ENCODE peak calls at places on chromosome 12, in ten cellular contexts. C, B, M, D, I, P, W, O, J and F are unnamed samples.
A peak's percentile ranks its signal among the peaks of the same experiment; 100 is the strongest.

GRCh38 chr12:91565246-91565645 is 382.6 kb upstream of the DCN start:
- DNase-seq in C (peak; percentile 58), B (peak; percentile 46), M (no peak), D (no peak), I (peak; percentile 22), P (no peak), W (no peak), O (peak; percentile 25), J (peak; percentile 34), F (peak; percentile 61)

GRCh38 chr12:77299910-77300772 is 234.8 kb upstream of the E2F7 start:
- DNase-seq in C (peak; percentile 83), B (peak; percentile 67), M (no peak), D (no peak), I (peak; percentile 71), P (no peak), W (no peak), O (no peak), J (no peak), F (peak; percentile 88)

GRCh38 chr12:51269174-51270066 is 795 bp downstream of the SMAGP start:
- DNase-seq in C (peak; percentile 39), B (peak; percentile 39), M (peak; percentile 37), D (no peak), I (peak; percentile 23), P (peak; percentile 60), W (no peak), O (peak; percentile 28), J (peak; percentile 80), F (peak; percentile 36)

GRCh38 chr12:58416211-58416610 is 474.8 kb downstream of the ATP23 start:
- DNase-seq in C (peak; percentile 83), B (peak; percentile 89), M (no peak), D (peak; percentile 59), I (peak; percentile 91), P (no peak), W (no peak), O (peak; percentile 92), J (no peak), F (peak; percentile 91)

GRCh38 chr12:103848917-103849491 is 8.0 kb upstream of the NT5DC3 start:
- DNase-seq in C (peak; percentile 51), B (peak; percentile 58), M (no peak), D (no peak), I (no peak), P (no peak), W (no peak), O (peak; percentile 28), J (no peak), F (peak; percentile 16)

GRCh38 chr12:132631357-132632065 is 12.9 kb downstream of the P2RX2 start:
- DNase-seq in C (no peak), B (no peak), M (no peak), D (no peak), I (no peak), P (no peak), W (no peak), O (no peak), J (no peak), F (no peak)

GRCh38 chr12:9687228-9687627 is 17.7 kb downstream of the CLEC2D start:
- DNase-seq in C (peak; percentile 44), B (peak; percentile 67), M (no peak), D (no peak), I (peak; percentile 84), P (no peak), W (no peak), O (no peak), J (peak; percentile 75), F (peak; percentile 72)

GRCh38 chr12:43872396-43872795 is 36.5 kb downstream of the TMEM117 start:
- DNase-seq in C (no peak), B (no peak), M (no peak), D (no peak), I (no peak), P (no peak), W (no peak), O (no peak), J (no peak), F (no peak)

GRCh38 chr12:5043589-5044419 is at the start of gene KCNA5:
- DNase-seq in C (no peak), B (no peak), M (peak; percentile 31), D (no peak), I (no peak), P (no peak), W (no peak), O (no peak), J (no peak), F (no peak)

GRCh38 chr12:117124421-117125274 is 25.4 kb upstream of the TESC start:
- DNase-seq in C (no peak), B (no peak), M (no peak), D (no peak), I (no peak), P (no peak), W (no peak), O (peak; percentile 27), J (no peak), F (no peak)

GRCh38 chr12:106034316-106034715 is 104.4 kb downstream of the NUAK1 start:
- DNase-seq in C (no peak), B (no peak), M (no peak), D (no peak), I (no peak), P (no peak), W (no peak), O (no peak), J (no peak), F (no peak)

DNA sequence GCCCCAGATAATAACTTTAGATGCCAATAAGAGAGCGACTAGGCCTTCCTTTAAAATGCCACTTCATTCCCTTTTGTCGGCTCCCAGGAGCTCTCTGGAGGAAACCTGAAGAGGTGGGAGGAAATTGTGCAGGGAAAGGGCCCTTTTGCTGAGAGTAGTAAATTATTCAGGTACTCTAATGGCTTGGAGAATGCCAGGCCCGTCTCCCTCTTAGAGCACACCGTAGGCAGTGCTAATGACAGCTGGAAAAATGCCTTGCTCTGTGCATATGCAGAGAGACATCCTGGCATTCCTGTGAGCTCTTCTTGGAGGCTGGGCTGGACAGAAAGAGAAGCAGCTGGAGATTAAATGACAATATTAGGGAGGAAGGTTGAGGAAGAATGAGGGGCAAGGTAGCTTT is 115.0 kb upstream of the RPH3A start:
- DNase-seq in C (no peak), B (no peak), M (no peak), D (no peak), I (no peak), P (no peak), W (no peak), O (no peak), J (no peak), F (no peak)
- H3K4me3 ChIP-seq in C (no peak overlapping the region), B (no peak overlapping the region), M (no peak overlapping the region), D (no peak overlapping the region), I (no peak overlapping the region), P (no peak overlapping the region), W (no peak overlapping the region), O (no peak overlapping the region), J (no peak overlapping the region), F (no peak overlapping the region)

GRCh38 chr12:647713-648085 is 15.5 kb downstream of the NINJ2 start:
- DNase-seq in C (no peak), B (no peak), M (no peak), D (no peak), I (no peak), P (no peak), W (no peak), O (no peak), J (no peak), F (no peak)

GRCh38 chr12:647039-647712 is 16.1 kb downstream of the NINJ2 start:
- DNase-seq in C (no peak), B (no peak), M (no peak), D (no peak), I (no peak), P (no peak), W (no peak), O (no peak), J (no peak), F (no peak)

GRCh38 chr12:645563-646071 is 17.6 kb downstream of the NINJ2 start:
- DNase-seq in C (peak; percentile 64), B (peak; percentile 53), M (peak; percentile 62), D (no peak), I (peak; percentile 51), P (no peak), W (no peak), O (peak; percentile 73), J (peak; percentile 83), F (peak; percentile 79)

GRCh38 chr12:646303-647038 is 16.8 kb downstream of the NINJ2 start:
- DNase-seq in C (no peak), B (no peak), M (no peak), D (no peak), I (peak; percentile 43), P (peak; percentile 71), W (no peak), O (peak; percentile 37), J (peak; percentile 43), F (peak; percentile 72)

GRCh38 chr12:650983-651382 is 12.3 kb downstream of the NINJ2 start:
- DNase-seq in C (no peak), B (no peak), M (peak; percentile 30), D (no peak), I (peak; percentile 53), P (no peak), W (no peak), O (no peak), J (no peak), F (no peak)
- TF ChIP-seq CTCF in C (no peak), B (peak; percentile 4), M (peak; percentile 23), D (no peak), I (peak; percentile 46), P (peak; percentile 30), W (peak; percentile 31), O (no peak), J (no peak), F (no peak)

GRCh38 chr12:24928131-24928530 is 20.8 kb downstream of the BCAT1 start:
- DNase-seq in C (no peak), B (no peak), M (no peak), D (no peak), I (no peak), P (no peak), W (no peak), O (no peak), J (no peak), F (no peak)
- H3K4me3 ChIP-seq in C (no peak overlapping the region), B (no peak overlapping the region), M (no peak overlapping the region), D (no peak overlapping the region), I (no peak overlapping the region), P (no peak overlapping the region), W (no peak overlapping the region), O (no peak overlapping the region), J (no peak overlapping the region), F (no peak overlapping the region)

GRCh38 chr12:54368709-54369596 is 4.7 kb upstream of the GPR84 start:
- DNase-seq in C (peak; percentile 77), B (peak; percentile 87), M (peak; percentile 95), D (peak; percentile 85), I (peak; percentile 93), P (peak; percentile 96), W (no peak), O (peak; percentile 87), J (peak; percentile 96), F (peak; percentile 88)

GRCh38 chr12:54372113-54372806 is 8.0 kb upstream of the GPR84 start:
- DNase-seq in C (no peak), B (no peak), M (no peak), D (no peak), I (no peak), P (peak; percentile 80), W (no peak), O (no peak), J (no peak), F (no peak)

GRCh38 chr12:54371328-54372112 is 7.2 kb upstream of the GPR84 start:
- DNase-seq in C (no peak), B (no peak), M (no peak), D (no peak), I (no peak), P (peak; percentile 87), W (no peak), O (peak; percentile 48), J (no peak), F (no peak)

GRCh38 chr12:54369597-54370217 is 5.4 kb upstream of the GPR84 start:
- DNase-seq in C (no peak), B (no peak), M (peak; percentile 59), D (no peak), I (no peak), P (no peak), W (no peak), O (no peak), J (no peak), F (no peak)

GRCh38 chr12:54370218-54370730 is 6.0 kb upstream of the GPR84 start:
- DNase-seq in C (peak; percentile 77), B (peak; percentile 80), M (peak; percentile 84), D (peak; percentile 46), I (peak; percentile 79), P (peak; percentile 92), W (no peak), O (peak; percentile 84), J (peak; percentile 87), F (peak; percentile 82)
- TF ChIP-seq CTCF in C (peak; percentile 83), B (peak; percentile 92), M (peak; percentile 69), D (peak; percentile 93), I (peak; percentile 81), P (peak; percentile 92), W (no peak), O (peak; percentile 92), J (peak; percentile 90), F (peak; percentile 74)